ENCODE peak calls at places on chromosomes 7 and 10, in four cellular contexts. B is GM10248, Z is body of pancreas, N is astrocyte. V is an unnamed sample.
A peak's percentile ranks its signal among the peaks of the same experiment; 100 is the strongest.

GRCh38 chr10:101441539-101442455 is 87.8 kb downstream of the BTRC start:
- DNase-seq in B (peak; percentile 58), Z (peak; percentile 13), N (peak; percentile 69), V (peak; percentile 90)

GRCh38 chr10:117946525-117947070 is 100.1 kb downstream of the RAB11FIP2 start:
- DNase-seq in B (no peak), Z (no peak), N (peak; percentile 60), V (peak; percentile 7)

GRCh38 chr7:86991844-86992243 is 67.6 kb downstream of the ELAPOR2 start:
- DNase-seq in B (no peak), Z (no peak), N (peak; percentile 16), V (no peak)

GRCh38 chr7:78198756-78199155 is 400.2 kb downstream of the PHTF2 start:
- DNase-seq in B (no peak), Z (no peak), N (peak; percentile 21), V (no peak)

GRCh38 chr10:131743190-131744151 is 157.3 kb upstream of the PPP2R2D start:
- DNase-seq in B (peak; percentile 50), Z (no peak), N (no peak), V (no peak)

GRCh38 chr10:49325916-49326783 is 27.2 kb downstream of the C10orf71 start:
- DNase-seq in B (no peak), Z (no peak), N (no peak), V (no peak)

GRCh38 chr10:127919418-127920191 is 12.7 kb downstream of the PTPRE start:
- DNase-seq in B (no peak), Z (no peak), N (peak; percentile 93), V (peak; percentile 76)

GRCh38 chr7:102230593-102230992 is 56.1 kb upstream of the SH2B2 start:
- DNase-seq in B (no peak), Z (no peak), N (peak; percentile 40), V (peak; percentile 30)

GRCh38 chr10:60958892-60959601 is 15.1 kb upstream of the RHOBTB1 start:
- DNase-seq in B (no peak), Z (no peak), N (peak; percentile 60), V (peak; percentile 56)

GRCh38 chr7:117871778-117872538 is 1.3 kb downstream of the CTTNBP2 start:
- DNase-seq in B (no peak), Z (peak; percentile 18), N (no peak), V (peak; percentile 5)

GRCh38 chr10:28592953-28593352 is 60.0 kb downstream of the WAC start:
- DNase-seq in B (no peak), Z (no peak), N (peak; percentile 83), V (peak; percentile 86)

GRCh38 chr7:78020874-78021249 is 222.3 kb downstream of the PHTF2 start:
- DNase-seq in B (no peak), Z (no peak), N (no peak), V (peak; percentile 6)

GRCh38 chr10:69801434-69802315 is at the start of gene COL13A1:
- DNase-seq in B (no peak), Z (peak; percentile 22), N (peak; percentile 68), V (peak; percentile 55)

GRCh38 chr7:149495785-149496641 is 1.6 kb downstream of the ZNF746 start:
- DNase-seq in B (no peak), Z (peak; percentile 58), N (peak; percentile 76), V (peak; percentile 89)

GRCh38 chr10:131431978-131432690 is 120.6 kb upstream of the TCERG1L start:
- DNase-seq in B (no peak), Z (no peak), N (no peak), V (no peak)

GRCh38 chr10:110497438-110498086 is at the start of gene DUSP5:
- DNase-seq in B (peak; percentile 96), Z (peak; percentile 92), N (peak; percentile 85), V (peak; percentile 96)
- TF ChIP-seq CTCF in B (no peak), Z (no peak), N (no peak), V (no peak)

GRCh38 chr7:1169409-1170368 is 9.7 kb upstream of the ZFAND2A start:
- DNase-seq in B (peak; percentile 90), Z (peak; percentile 86), N (peak; percentile 12), V (peak; percentile 70)
- TF ChIP-seq CTCF in B (peak; percentile 90), Z (peak; percentile 83), N (peak; percentile 67), V (peak; percentile 78)

DNA sequence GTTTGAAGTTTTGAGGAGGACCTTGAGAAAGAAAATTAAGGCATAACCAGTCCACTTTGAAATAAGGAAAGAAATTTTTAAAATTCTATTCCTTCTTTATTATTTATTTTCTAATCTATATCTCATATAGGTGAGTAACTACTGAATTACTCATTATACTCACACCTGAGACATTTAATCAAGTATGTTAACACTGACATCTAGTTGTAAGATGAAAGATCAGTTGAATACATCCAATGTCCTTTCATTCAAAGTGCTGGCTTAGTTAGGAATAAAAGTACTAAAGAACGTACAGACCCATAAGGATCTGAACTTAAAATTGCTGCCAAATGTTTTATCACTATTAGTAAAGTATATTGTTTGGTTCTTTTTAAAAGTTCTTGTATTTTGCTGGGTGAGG is 23.5 kb downstream of the TRDMT1 start:
- DNase-seq in B (no peak), Z (no peak), N (no peak), V (no peak)
- TF ChIP-seq CTCF in B (no peak), Z (no peak), N (no peak), V (no peak)

GRCh38 chr10:93916257-93917063 is 22.7 kb downstream of the SLC35G1 start:
- DNase-seq in B (no peak), Z (no peak), N (peak; percentile 31), V (peak; percentile 71)
- TF ChIP-seq CTCF in B (peak; percentile 47), Z (peak; percentile 62), N (peak; percentile 83), V (peak; percentile 68)

DNA sequence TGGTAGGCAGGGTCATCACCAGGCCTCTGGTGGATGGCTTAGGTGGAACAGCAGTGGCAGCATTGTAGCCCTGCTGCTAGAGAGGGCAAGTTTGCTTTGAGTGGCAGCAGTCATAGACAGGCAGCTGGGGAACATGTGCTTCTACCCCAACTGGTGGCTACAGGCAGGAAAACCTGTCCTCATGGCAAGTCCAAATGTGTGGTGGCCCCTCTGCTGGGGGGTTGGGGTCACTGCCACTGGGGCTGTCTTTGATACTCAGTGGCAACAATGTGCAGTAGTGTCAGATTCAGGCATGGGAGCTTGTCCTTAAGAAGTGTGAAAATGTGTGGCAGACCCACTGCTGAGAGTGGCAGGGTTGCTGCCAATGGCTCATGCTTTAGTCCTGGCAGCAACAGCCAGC is 186.2 kb upstream of the NPSR1 start:
- DNase-seq in B (no peak), Z (no peak), N (no peak), V (no peak)
- TF ChIP-seq CTCF in B (no peak), Z (no peak), N (no peak), V (no peak)

DNA sequence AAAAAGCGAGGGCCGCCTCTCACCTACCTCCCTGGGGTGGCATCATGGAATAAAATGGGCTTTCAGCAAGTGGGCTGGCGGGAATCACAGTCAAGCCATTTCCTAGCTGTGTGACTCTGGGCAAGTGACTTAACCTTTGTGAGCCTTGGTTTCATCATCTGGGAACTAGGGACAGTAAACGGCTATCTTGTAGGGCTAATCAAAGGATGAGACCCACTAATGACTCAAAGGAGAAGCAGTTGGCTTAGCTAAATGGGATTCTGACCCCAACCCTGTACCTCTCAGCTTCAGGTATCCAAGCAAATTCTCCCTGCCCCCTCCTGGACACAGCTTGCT is 25.8 kb downstream of the TRIM8 start:
- DNase-seq in B (no peak), Z (no peak), N (no peak), V (no peak)
- TF ChIP-seq CTCF in B (no peak), Z (peak; percentile 3), N (no peak), V (no peak)

GRCh38 chr7:12827920-12828319 is 140.5 kb downstream of the ARL4A start:
- DNase-seq in B (no peak), Z (no peak), N (peak; percentile 63), V (peak; percentile 65)

GRCh38 chr7:12834782-12835181 is 147.3 kb downstream of the ARL4A start:
- DNase-seq in B (no peak), Z (no peak), N (no peak), V (no peak)

GRCh38 chr7:12831024-12831423 is 143.6 kb downstream of the ARL4A start:
- DNase-seq in B (no peak), Z (no peak), N (no peak), V (no peak)

GRCh38 chr7:12839508-12840153 is 152.2 kb downstream of the ARL4A start:
- DNase-seq in B (no peak), Z (peak; percentile 50), N (no peak), V (peak; percentile 35)

DNA sequence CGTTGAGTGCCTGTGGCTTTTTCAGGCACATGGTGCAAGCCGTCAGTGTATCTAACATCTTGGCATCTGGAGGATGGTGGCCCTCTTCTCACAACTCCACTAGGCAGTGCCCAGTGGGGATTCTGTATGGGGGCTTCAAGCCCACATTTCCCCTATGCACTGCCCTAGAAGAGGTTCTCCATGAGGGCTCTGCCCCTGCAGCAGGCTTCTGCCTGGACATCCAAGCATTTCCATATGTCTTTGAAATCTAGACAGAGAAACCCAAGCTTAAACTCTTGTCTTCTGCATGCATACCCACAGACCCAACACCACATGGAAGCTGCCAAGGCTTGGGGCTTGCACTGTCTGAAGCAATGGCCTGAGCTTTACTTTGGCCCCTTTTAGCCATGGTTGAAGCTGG is 146.4 kb downstream of the ARL4A start:
- DNase-seq in B (no peak), Z (no peak), N (no peak), V (no peak)
- TF ChIP-seq CTCF in B (no peak), Z (no peak), N (no peak), V (no peak)

GRCh38 chr7:91517408-91517807 is 253.2 kb downstream of the FZD1 start:
- DNase-seq in B (no peak), Z (no peak), N (peak; percentile 66), V (peak; percentile 40)

GRCh38 chr7:91518058-91518457 is 253.8 kb downstream of the FZD1 start:
- DNase-seq in B (no peak), Z (no peak), N (no peak), V (no peak)

GRCh38 chr7:91514591-91514990 is 250.4 kb downstream of the FZD1 start:
- DNase-seq in B (no peak), Z (no peak), N (no peak), V (no peak)

GRCh38 chr7:91512958-91513357 is 248.7 kb downstream of the FZD1 start:
- DNase-seq in B (no peak), Z (no peak), N (peak; percentile 41), V (peak; percentile 43)

GRCh38 chr7:91515961-91516360 is 251.7 kb downstream of the FZD1 start:
- DNase-seq in B (no peak), Z (no peak), N (no peak), V (no peak)
- TF ChIP-seq CTCF in B (no peak), Z (no peak), N (no peak), V (no peak)

GRCh38 chr10:120600871-120601644 is 144.0 kb downstream of the PLPP4 start:
- DNase-seq in B (no peak), Z (no peak), N (peak; percentile 34), V (peak; percentile 41)
- TF ChIP-seq CTCF in B (no peak), Z (no peak), N (peak; percentile 33), V (peak; percentile 72)

V was measured in choroid plexus epithelial cell.